ENCODE peak calls at places on chromosomes 4 and X, in five cellular contexts. L is CD4-positive, alpha-beta T cell; O is AG09309; Z is activated B cell treated with CpG ODN at 0.5 μM for 24 hours; A is lung. R is an unnamed sample.

GRCh38 chr4:126991965-126992364 is 640.8 kb upstream of the INTU start:
- DNase-seq in O (peak), A (no peak), L (no peak), Z (no peak), R (peak)

GRCh38 chr4:68410149-68410548 is 37.1 kb upstream of the TMPRSS11E start:
- DNase-seq in Z (no peak), A (no peak), L (no peak), O (no peak), R (no peak)

GRCh38 chr4:48329976-48330375 is 11.4 kb upstream of the SLAIN2 start:
- DNase-seq in O (peak), Z (no peak), A (no peak), L (no peak), R (peak)

GRCh38 chrX:142637206-142637605 is 388.5 kb upstream of the SPANXN4 start:
- DNase-seq in A (no peak), O (no peak), Z (no peak), L (no peak), R (no peak)

GRCh38 chr4:66585767-66586166 is 915.5 kb upstream of the EPHA5 start:
- DNase-seq in Z (no peak), O (no peak), A (no peak), L (no peak), R (no peak)

GRCh38 chr4:144399927-144400326 is 246.0 kb upstream of the HHIP start:
- DNase-seq in A (no peak), Z (no peak), O (peak), L (no peak), R (peak)

GRCh38 chr4:72931346-72931745 is 138.2 kb downstream of the COX18 start:
- DNase-seq in O (no peak), L (no peak), Z (no peak), A (no peak), R (no peak)

GRCh38 chr4:119785963-119786362 is 157.4 kb upstream of the PDE5A start:
- DNase-seq in L (no peak), A (no peak), Z (no peak), O (no peak), R (no peak)

GRCh38 chr4:67581208-67581857 is 22.8 kb downstream of the STAP1 start:
- DNase-seq in O (no peak), L (no peak), A (no peak), Z (no peak), R (no peak)

GRCh38 chr4:84058201-84058600 is 440.9 kb downstream of the NKX6-1 start:
- DNase-seq in O (no peak), A (no peak), Z (no peak), L (no peak), R (no peak)

GRCh38 chrX:150408561-150408960 is 45.4 kb downstream of the MAMLD1 start:
- DNase-seq in O (no peak), L (no peak), A (no peak), Z (no peak), R (no peak)

GRCh38 chr4:1045193-1045594 is 33.8 kb downstream of the FGFRL1 start:
- DNase-seq in L (no peak), O (no peak), Z (no peak), A (no peak), R (no peak)

GRCh38 chr4:57191523-57192034 is 81.4 kb upstream of the IGFBP7 start:
- DNase-seq in O (no peak), A (no peak), Z (no peak), L (no peak), R (no peak)

GRCh38 chrX:40573763-40574162 is 7.0 kb upstream of the ATP6AP2 start:
- DNase-seq in L (no peak), A (no peak), O (no peak), Z (no peak), R (no peak)

GRCh38 chrX:86806786-86807185 is 658.5 kb downstream of the DACH2 start:
- DNase-seq in Z (no peak), L (no peak), O (no peak), A (no peak), R (no peak)

GRCh38 chr4:32215277-32215676 is 1495.1 kb downstream of the PCDH7 start:
- DNase-seq in L (no peak), A (no peak), O (no peak), Z (no peak), R (no peak)

GRCh38 chrX:64205441-64205734 is at the start of gene AMER1:
- DNase-seq in A (no peak), L (no peak), Z (no peak), O (peak), R (no peak)

GRCh38 chr4:38667005-38667771 is 3.2 kb downstream of the KLF3 start:
- DNase-seq in A (peak), Z (no peak), O (peak), L (peak), R (peak)

GRCh38 chrX:153831435-153832150 is 1.2 kb upstream of the PDZD4 start:
- DNase-seq in L (no peak), A (no peak), Z (no peak), O (no peak), R (no peak)

GRCh38 chr4:172083236-172083635 is 270.0 kb downstream of the GALNTL6 start:
- DNase-seq in L (no peak), Z (no peak), A (no peak), O (no peak), R (no peak)

GRCh38 chr4:100894339-100894870 is 376.6 kb upstream of the EMCN start:
- DNase-seq in A (no peak), Z (no peak), L (no peak), O (no peak), R (no peak)

GRCh38 chrX:12970691-12971202 is 4.2 kb upstream of the TMSB4X start:
- DNase-seq in Z (no peak), L (no peak), A (no peak), O (no peak), R (no peak)

GRCh38 chr4:141807501-141807900 is 171.1 kb downstream of the IL15 start:
- DNase-seq in O (no peak), Z (no peak), A (no peak), L (no peak), R (no peak)

GRCh38 chr4:68630371-68630770 is 40.1 kb downstream of the UGT2B15 start:
- DNase-seq in L (no peak), O (no peak), Z (no peak), A (no peak), R (no peak)

GRCh38 chr4:70651864-70652506 is 14.3 kb downstream of the JCHAIN start:
- DNase-seq in A (no peak), O (peak), Z (no peak), L (no peak), R (no peak)

GRCh38 chr4:66169341-66169740 is 499.1 kb upstream of the EPHA5 start:
- DNase-seq in A (no peak), Z (no peak), L (no peak), O (no peak), R (no peak)

GRCh38 chrX:78506248-78506647 is 152.9 kb downstream of the RTL3 start:
- DNase-seq in Z (no peak), L (no peak), A (no peak), O (no peak), R (no peak)

GRCh38 chr4:53522334-53522733 is 69.0 kb downstream of the LNX1 start:
- DNase-seq in Z (no peak), O (no peak), A (no peak), L (no peak), R (no peak)

GRCh38 chrX:146863566-146863965 is 49.0 kb upstream of the CXorf51A start:
- DNase-seq in Z (no peak), L (no peak), O (no peak), A (no peak), R (no peak)

GRCh38 chrX:13605611-13606010 is 36.2 kb downstream of the EGFL6 start:
- DNase-seq in A (no peak), Z (no peak), L (no peak), O (no peak), R (no peak)

GRCh38 chr4:113901994-113902787 is 77.3 kb downstream of the ARSJ start:
- DNase-seq in A (peak), O (no peak), L (peak), Z (no peak), R (no peak)

GRCh38 chr4:145935253-145936141 is 3.1 kb downstream of the ZNF827 start:
- DNase-seq in Z (no peak), L (no peak), O (no peak), A (no peak), R (no peak)

GRCh38 chr4:54228563-54229501 is at the start of gene PDGFRA:
- DNase-seq in L (no peak), Z (no peak), O (peak), A (peak), R (peak)

DNA sequence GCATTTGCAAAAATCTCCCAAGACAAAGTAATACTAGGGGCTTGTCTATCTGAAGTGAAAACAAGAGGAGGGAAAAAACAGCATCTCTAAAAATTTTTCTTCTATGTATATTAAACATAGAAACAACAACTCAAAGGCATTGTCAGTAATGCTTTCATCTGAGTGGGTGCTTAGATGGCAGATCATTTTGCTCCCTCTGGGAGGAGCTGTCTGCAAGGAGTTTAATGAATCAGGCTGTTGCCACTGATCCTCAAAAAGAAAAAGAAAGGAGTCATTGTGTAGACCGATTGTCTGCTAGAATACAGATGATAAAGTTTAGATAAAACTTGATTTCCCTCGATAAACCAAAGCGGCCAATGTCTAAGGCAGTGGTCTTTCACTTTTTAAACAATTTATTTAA is 49.7 kb upstream of the KLHL8 start:
- DNase-seq in A (no peak), Z (no peak), O (peak), L (no peak), R (no peak)
- TF ChIP-seq CTCF in A (peak), Z (no peak), O (peak), L (no peak), R (peak)

GRCh38 chrX:54043084-54043483 is 1.2 kb downstream of the PHF8 start:
- DNase-seq in A (no peak), L (no peak), Z (no peak), O (no peak), R (no peak)

GRCh38 chrX:54044877-54045328 is 630 bp upstream of the PHF8 start:
- DNase-seq in L (no peak), A (no peak), O (no peak), Z (no peak), R (no peak)

GRCh38 chrX:54044126-54044876 is at the start of gene PHF8:
- DNase-seq in A (peak), O (peak), Z (peak), L (peak), R (peak)

GRCh38 chrX:54043696-54044125 is 562 bp downstream of the PHF8 start:
- DNase-seq in O (no peak), Z (peak), L (peak), A (peak), R (no peak)

GRCh38 chrX:54042609-54043010 is 1.7 kb downstream of the PHF8 start:
- DNase-seq in A (peak), L (peak), O (peak), Z (peak), R (peak)
- TF ChIP-seq CTCF in A (no peak), L (no peak), O (peak), Z (no peak), R (peak)

DNA sequence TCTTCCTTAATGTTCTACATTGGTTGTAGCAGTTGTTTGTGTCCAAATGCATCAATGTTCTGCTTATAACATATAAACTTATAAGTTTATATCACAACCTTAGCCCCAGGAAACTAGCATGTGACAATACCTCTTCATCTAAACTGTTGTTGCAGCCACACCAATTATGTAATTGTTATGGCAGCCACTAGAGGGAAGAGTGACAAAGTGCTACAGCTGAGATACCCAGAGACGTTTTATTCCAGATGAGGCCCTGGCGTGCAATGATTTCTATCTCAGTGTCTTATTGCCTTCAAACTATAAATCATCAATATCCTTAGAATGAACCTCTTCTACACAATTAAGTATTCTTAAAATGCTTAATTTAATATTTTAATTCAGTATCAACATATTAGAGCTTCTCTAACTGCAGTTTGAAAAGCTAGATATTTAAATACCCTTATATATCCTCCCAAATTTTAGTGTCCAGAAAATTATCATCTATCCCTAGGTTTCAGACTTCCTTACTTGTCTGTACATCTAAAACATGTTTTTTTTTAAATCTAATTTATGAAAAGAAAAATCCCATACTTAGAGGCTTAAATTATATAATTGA is 171.6 kb downstream of the PCDH10 start:
- DNase-seq in O (no peak), A (no peak), L (no peak), Z (no peak), R (no peak)
- TF ChIP-seq CTCF in O (peak), A (peak), L (no peak), Z (no peak), R (peak)

GRCh38 chr4:2954358-2955185 is 8.6 kb downstream of the NOP14 start:
- DNase-seq in Z (no peak), L (no peak), A (no peak), O (no peak), R (no peak)
- TF ChIP-seq CTCF in Z (no peak), L (peak), A (no peak), O (peak), R (no peak)

GRCh38 chr4:13089659-13089998 is 394.5 kb downstream of the RAB28 start:
- DNase-seq in O (no peak), L (no peak), Z (no peak), A (no peak), R (no peak)
- TF ChIP-seq CTCF in O (no peak), L (no peak), Z (no peak), A (no peak), R (no peak)

GRCh38 chr4:124111922-124112321 is 600.6 kb downstream of the ANKRD50 start:
- DNase-seq in A (no peak), L (no peak), Z (no peak), O (peak), R (peak)
- TF ChIP-seq CTCF in A (peak), L (no peak), Z (no peak), O (peak), R (peak)

GRCh38 chr4:128385683-128386304 is 98.2 kb upstream of the PGRMC2 start:
- DNase-seq in L (no peak), Z (no peak), A (no peak), O (no peak), R (no peak)
- TF ChIP-seq CTCF in L (no peak), Z (no peak), A (no peak), O (no peak), R (peak)

R was measured in AG09319.